ENCODE peak calls at places on chromosomes 12 and 14, in four cellular contexts. One of them, this sample, is unnamed.

GRCh38 chr12:54593135-54593534 is 4.7 kb upstream of the PPP1R1A start:
- DNase-seq in thoracic aorta: no peak
- DNase-seq in left lung: no peak
- DNase-seq in CD8-positive, alpha-beta memory T cell: no peak
- DNase-seq in this sample: no peak

GRCh38 chr14:32802295-32802694 is 136.4 kb upstream of the NPAS3 start:
- DNase-seq in thoracic aorta: no peak
- DNase-seq in left lung: no peak
- DNase-seq in CD8-positive, alpha-beta memory T cell: no peak
- DNase-seq in this sample: no peak

GRCh38 chr12:132186857-132187620 is 42.8 kb downstream of the NOC4L start:
- DNase-seq in thoracic aorta: no peak
- DNase-seq in left lung: no peak
- DNase-seq in CD8-positive, alpha-beta memory T cell: no peak
- DNase-seq in this sample: no peak

GRCh38 chr12:109541412-109541725 is 31.9 kb downstream of the MMAB start:
- DNase-seq in thoracic aorta: no peak
- DNase-seq in left lung: no peak
- DNase-seq in CD8-positive, alpha-beta memory T cell: no peak
- DNase-seq in this sample: no peak

GRCh38 chr14:38042356-38042755 is 165.3 kb upstream of the SSTR1 start:
- DNase-seq in thoracic aorta: no peak
- DNase-seq in left lung: no peak
- DNase-seq in CD8-positive, alpha-beta memory T cell: no peak
- DNase-seq in this sample: no peak

GRCh38 chr14:68685419-68686211 is 107.3 kb downstream of the ZFP36L1 start:
- DNase-seq in thoracic aorta: no peak
- DNase-seq in left lung: no peak
- DNase-seq in CD8-positive, alpha-beta memory T cell: peak; percentile 66
- DNase-seq in this sample: peak; percentile 89

GRCh38 chr12:59548930-59549329 is 46.9 kb upstream of the SLC16A7 start:
- DNase-seq in thoracic aorta: no peak
- DNase-seq in left lung: no peak
- DNase-seq in CD8-positive, alpha-beta memory T cell: no peak
- DNase-seq in this sample: peak; percentile 19

GRCh38 chr12:132788375-132789098 is 26.9 kb upstream of the ANKLE2 start:
- DNase-seq in thoracic aorta: no peak
- DNase-seq in left lung: no peak
- DNase-seq in CD8-positive, alpha-beta memory T cell: no peak
- DNase-seq in this sample: no peak

GRCh38 chr12:132582058-132582420 is 28.3 kb downstream of the LRCOL1 start:
- DNase-seq in thoracic aorta: no peak
- DNase-seq in left lung: no peak
- DNase-seq in CD8-positive, alpha-beta memory T cell: no peak
- DNase-seq in this sample: no peak

GRCh38 chr12:52742196-52742580 is 35.0 kb downstream of the KRT76 start:
- DNase-seq in thoracic aorta: no peak
- DNase-seq in left lung: no peak
- DNase-seq in CD8-positive, alpha-beta memory T cell: no peak
- DNase-seq in this sample: no peak

GRCh38 chr12:127888948-127889347 is 378.0 kb upstream of the TMEM132C start:
- DNase-seq in thoracic aorta: no peak
- DNase-seq in left lung: no peak
- DNase-seq in CD8-positive, alpha-beta memory T cell: no peak
- DNase-seq in this sample: no peak

GRCh38 chr14:103155826-103156394 is 32.6 kb downstream of the TNFAIP2 start:
- DNase-seq in thoracic aorta: no peak
- DNase-seq in left lung: no peak
- DNase-seq in CD8-positive, alpha-beta memory T cell: no peak
- DNase-seq in this sample: no peak
- H3K4me3 ChIP-seq in thoracic aorta: no peak overlapping the region
- H3K4me3 ChIP-seq in left lung: no peak overlapping the region
- H3K4me3 ChIP-seq in CD8-positive, alpha-beta memory T cell: no peak overlapping the region
- H3K4me3 ChIP-seq in this sample: no peak overlapping the region

GRCh38 chr12:57803317-57803893 is 15.1 kb downstream of the AVIL start:
- DNase-seq in thoracic aorta: peak; percentile 22
- DNase-seq in left lung: no peak
- DNase-seq in CD8-positive, alpha-beta memory T cell: no peak
- DNase-seq in this sample: no peak
- H3K27ac ChIP-seq in thoracic aorta: no peak overlapping the region
- H3K27ac ChIP-seq in left lung: no peak overlapping the region
- H3K27ac ChIP-seq in CD8-positive, alpha-beta memory T cell: no peak overlapping the region
- H3K27ac ChIP-seq in this sample: no peak overlapping the region

GRCh38 chr14:61187642-61187905 is 93.6 kb downstream of the TMEM30B start:
- DNase-seq in thoracic aorta: no peak
- DNase-seq in left lung: no peak
- DNase-seq in CD8-positive, alpha-beta memory T cell: no peak
- DNase-seq in this sample: no peak
- H3K4me1 ChIP-seq in thoracic aorta: peaks cover 54% of the 10 kb centered on the region
- H3K4me1 ChIP-seq in left lung: peaks cover 8% of the 10 kb centered on the region
- H3K4me1 ChIP-seq in CD8-positive, alpha-beta memory T cell: no peaks in the 10 kb centered on the region
- H3K4me1 ChIP-seq in this sample: peaks cover 6% of the 10 kb centered on the region

DNA sequence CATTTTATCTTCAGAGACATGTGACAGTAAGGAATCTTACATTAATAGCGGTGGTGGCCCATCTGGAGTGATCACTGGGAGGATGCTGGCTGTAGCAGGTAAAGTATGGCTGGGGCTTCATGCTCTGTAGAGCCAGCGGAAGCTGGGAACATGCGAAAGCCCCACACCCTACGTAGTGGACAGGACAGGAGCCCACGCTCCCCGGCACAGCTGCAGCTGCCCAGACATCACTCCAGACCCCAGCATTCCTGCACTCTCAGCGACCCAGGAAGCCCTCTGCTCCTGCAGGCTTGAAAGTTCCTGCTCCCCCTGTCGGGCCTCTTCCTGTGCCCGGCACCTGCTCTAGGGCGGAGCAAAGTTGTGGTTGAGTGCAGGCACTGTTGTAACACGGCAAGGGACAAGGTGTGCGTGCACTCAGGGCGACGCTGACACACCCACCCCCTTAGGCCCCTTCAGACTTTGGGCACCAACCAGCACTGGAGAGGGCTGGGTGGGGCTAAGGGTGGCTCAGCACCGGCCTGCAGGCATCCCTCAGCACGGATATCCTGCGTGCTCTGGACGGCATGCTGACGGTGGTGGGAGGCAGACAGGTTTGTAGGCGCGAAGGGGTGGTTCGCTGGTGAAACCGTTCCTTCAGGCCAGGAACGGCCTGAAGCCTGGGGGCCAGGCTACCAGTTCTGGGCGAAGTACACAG is 568.3 kb downstream of the FSCB start:
- DNase-seq in thoracic aorta: no peak
- DNase-seq in left lung: no peak
- DNase-seq in CD8-positive, alpha-beta memory T cell: no peak
- DNase-seq in this sample: no peak
- H3K4me3 ChIP-seq in thoracic aorta: no peak overlapping the region
- H3K4me3 ChIP-seq in left lung: no peak overlapping the region
- H3K4me3 ChIP-seq in CD8-positive, alpha-beta memory T cell: no peak overlapping the region
- H3K4me3 ChIP-seq in this sample: no peak overlapping the region

DNA sequence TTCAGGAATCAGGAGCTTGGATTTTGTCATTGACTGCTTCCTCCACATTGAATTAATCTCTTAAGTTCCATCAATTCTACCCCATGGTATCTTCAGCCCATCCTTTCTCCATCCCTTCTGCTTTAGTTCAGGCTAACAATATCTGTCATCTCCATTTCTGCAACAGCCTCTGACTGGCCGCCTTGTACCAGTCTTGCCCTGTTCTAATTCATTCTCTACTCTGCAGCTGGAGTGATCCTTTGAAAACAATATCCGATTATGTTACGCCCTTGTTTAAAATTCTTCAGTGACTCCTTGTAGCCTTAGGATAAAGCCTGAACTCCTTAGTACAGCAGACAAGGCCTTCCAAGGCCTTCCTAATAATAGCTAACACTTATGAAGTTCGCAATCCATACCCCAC is 170.2 kb downstream of the ETV6 start:
- DNase-seq in thoracic aorta: no peak
- DNase-seq in left lung: no peak
- DNase-seq in CD8-positive, alpha-beta memory T cell: no peak
- DNase-seq in this sample: no peak
- H3K27ac ChIP-seq in thoracic aorta: no peak overlapping the region
- H3K27ac ChIP-seq in left lung: no peak overlapping the region
- H3K27ac ChIP-seq in CD8-positive, alpha-beta memory T cell: no peak overlapping the region
- H3K27ac ChIP-seq in this sample: no peak overlapping the region

DNA sequence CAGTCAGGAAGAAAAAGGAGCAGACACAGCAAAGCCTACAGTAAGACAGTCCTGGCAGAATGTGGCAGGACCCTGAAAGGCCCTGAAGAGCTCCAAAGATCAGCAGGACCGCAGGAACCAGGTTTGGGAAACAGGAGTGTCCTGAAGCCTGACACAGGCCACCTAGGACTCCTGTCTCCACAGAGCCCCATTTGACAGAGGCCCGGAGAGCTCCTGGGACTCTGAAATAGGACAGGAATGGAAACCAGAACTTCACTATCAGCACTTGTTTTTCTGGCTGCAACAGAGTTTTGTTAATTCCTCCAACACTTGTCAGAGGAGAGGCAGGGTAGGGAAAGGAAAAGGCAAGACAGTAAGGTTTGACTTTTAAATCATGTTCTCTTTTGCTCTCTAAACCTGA is 12.9 kb downstream of the STXBP6 start:
- DNase-seq in thoracic aorta: no peak
- DNase-seq in left lung: no peak
- DNase-seq in CD8-positive, alpha-beta memory T cell: no peak
- DNase-seq in this sample: no peak
- H3K4me1 ChIP-seq in thoracic aorta: no peaks in the 10 kb centered on the region
- H3K4me1 ChIP-seq in left lung: no peaks in the 10 kb centered on the region
- H3K4me1 ChIP-seq in CD8-positive, alpha-beta memory T cell: no peaks in the 10 kb centered on the region
- H3K4me1 ChIP-seq in this sample: no peaks in the 10 kb centered on the region

GRCh38 chr14:48052973-48053372 is 377.6 kb upstream of the MDGA2 start:
- DNase-seq in thoracic aorta: no peak
- DNase-seq in left lung: no peak
- DNase-seq in CD8-positive, alpha-beta memory T cell: no peak
- DNase-seq in this sample: no peak
- H3K4me3 ChIP-seq in thoracic aorta: no peak overlapping the region
- H3K4me3 ChIP-seq in left lung: no peak overlapping the region
- H3K4me3 ChIP-seq in CD8-positive, alpha-beta memory T cell: no peak overlapping the region
- H3K4me3 ChIP-seq in this sample: no peak overlapping the region

GRCh38 chr12:1562813-1563412 is 31.5 kb downstream of the FBXL14 start:
- DNase-seq in thoracic aorta: no peak
- DNase-seq in left lung: no peak
- DNase-seq in CD8-positive, alpha-beta memory T cell: no peak
- DNase-seq in this sample: no peak
- H3K27ac ChIP-seq in thoracic aorta: peak overlapping the region; percentile 24
- H3K27ac ChIP-seq in left lung: no peak overlapping the region
- H3K27ac ChIP-seq in CD8-positive, alpha-beta memory T cell: no peak overlapping the region
- H3K27ac ChIP-seq in this sample: no peak overlapping the region

DNA sequence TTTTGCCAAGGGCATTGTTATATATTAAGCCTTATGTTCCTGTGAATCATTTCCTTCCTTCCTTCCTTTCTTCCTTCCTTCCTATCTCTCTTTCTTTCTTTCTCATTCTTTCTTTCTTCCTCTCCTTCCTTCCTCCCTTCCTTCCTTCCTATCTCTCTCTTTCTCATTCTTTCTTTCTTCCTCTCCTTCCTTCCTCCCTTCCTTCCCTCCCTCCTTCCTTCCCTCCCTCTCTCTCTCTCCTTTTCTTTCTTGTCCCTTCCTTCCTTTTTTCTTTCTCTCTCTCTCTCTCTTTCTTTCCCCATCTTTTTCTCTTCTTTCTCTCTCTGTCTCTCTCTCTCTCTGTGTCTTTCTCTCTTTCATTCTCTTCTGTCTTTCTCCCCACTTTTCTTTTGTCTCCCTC is 226.6 kb downstream of the ETNK1 start:
- DNase-seq in thoracic aorta: no peak
- DNase-seq in left lung: no peak
- DNase-seq in CD8-positive, alpha-beta memory T cell: no peak
- DNase-seq in this sample: no peak
- H3K4me1 ChIP-seq in thoracic aorta: no peaks in the 10 kb centered on the region
- H3K4me1 ChIP-seq in left lung: no peaks in the 10 kb centered on the region
- H3K4me1 ChIP-seq in CD8-positive, alpha-beta memory T cell: no peaks in the 10 kb centered on the region
- H3K4me1 ChIP-seq in this sample: no peaks in the 10 kb centered on the region

DNA sequence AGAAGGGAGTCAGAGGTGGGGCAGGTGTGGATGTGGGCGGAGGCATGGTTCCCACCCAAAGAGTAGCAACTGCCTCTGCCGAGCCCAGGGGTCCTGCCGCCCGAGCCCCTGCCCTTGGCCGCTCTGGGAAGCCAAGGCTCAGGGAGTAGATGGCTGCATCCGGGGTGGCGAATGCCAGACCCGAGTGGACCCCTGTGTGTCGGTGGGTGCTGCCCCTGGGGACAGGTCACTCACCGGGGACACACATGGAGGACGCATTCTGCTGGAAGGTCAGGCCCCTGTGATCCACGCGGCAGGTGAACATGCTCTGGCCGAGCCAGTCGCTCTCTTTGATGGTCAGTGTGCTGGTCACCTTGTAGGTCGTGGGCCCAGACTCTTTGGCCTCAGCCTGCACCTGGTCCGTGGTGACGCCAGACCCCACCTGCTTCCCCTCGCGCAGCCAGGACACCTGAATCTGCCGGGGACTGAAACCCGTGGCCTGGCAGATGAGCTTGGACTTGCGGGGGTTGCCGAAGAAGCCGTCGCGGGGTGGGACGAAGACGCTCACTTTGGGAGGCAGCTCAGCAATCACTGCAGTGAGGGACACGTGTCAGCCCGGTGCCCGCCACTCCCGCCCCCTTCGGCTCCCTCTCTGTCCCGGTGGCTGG is 329.0 kb downstream of the TMEM121 start:
- DNase-seq in thoracic aorta: no peak
- DNase-seq in left lung: peak; percentile 30
- DNase-seq in CD8-positive, alpha-beta memory T cell: no peak
- DNase-seq in this sample: no peak
- H3K4me3 ChIP-seq in thoracic aorta: no peak overlapping the region
- H3K4me3 ChIP-seq in left lung: no peak overlapping the region
- H3K4me3 ChIP-seq in CD8-positive, alpha-beta memory T cell: no peak overlapping the region
- H3K4me3 ChIP-seq in this sample: no peak overlapping the region

This sample was measured in CD4-positive, alpha-beta memory T cell.